ENCODE peak calls at places on chromosomes 11 and 22, in five cellular contexts. H is NT2/D1, Y is HepG2, C is H1, X is GM12878. R is an unnamed sample.

GRCh38 chr11:131422491-131422890 is 52.1 kb downstream of the NTM start:
- DNase-seq in H (no peak), Y (no peak), X (no peak), C (no peak), R (no peak)

GRCh38 chr11:35511666-35512065 is 13.8 kb downstream of the PAMR1 start:
- DNase-seq in X (no peak), C (no peak), Y (no peak), H (no peak), R (no peak)

GRCh38 chr22:36329217-36330078 is 58.3 kb downstream of the MYH9 start:
- DNase-seq in Y (peak), X (no peak), C (peak), H (peak), R (no peak)

GRCh38 chr11:66874232-66874631 is 17.4 kb downstream of the LRFN4 start:
- DNase-seq in H (no peak), X (no peak), Y (no peak), C (no peak), R (no peak)

GRCh38 chr22:41818011-41818410 is 14.9 kb upstream of the SREBF2 start:
- DNase-seq in C (no peak), X (no peak), H (no peak), Y (no peak), R (no peak)

GRCh38 chr22:22061085-22062077 is 78.8 kb upstream of the TOP3B start:
- DNase-seq in X (no peak), C (no peak), H (no peak), Y (peak), R (no peak)

GRCh38 chr11:60762851-60763691 is 6.4 kb downstream of the MS4A15 start:
- DNase-seq in X (peak), H (no peak), Y (peak), C (no peak), R (no peak)

GRCh38 chr11:11252403-11252802 is 100.6 kb downstream of the CSNK2A3 start:
- DNase-seq in X (no peak), H (no peak), C (no peak), Y (no peak), R (no peak)

GRCh38 chr11:61791737-61792309 is 576 bp downstream of the TMEM258 start:
- DNase-seq in H (peak), C (no peak), Y (peak), X (no peak), R (peak)

GRCh38 chr11:80726236-80726635 is 1285.4 kb upstream of the TENM4 start:
- DNase-seq in Y (no peak), X (no peak), H (no peak), C (no peak), R (no peak)

GRCh38 chr22:45262931-45263789 is 21.6 kb upstream of the UPK3A start:
- DNase-seq in X (peak), C (no peak), Y (no peak), H (no peak), R (no peak)

GRCh38 chr11:107271425-107271824 is 186.2 kb downstream of the CWF19L2 start:
- DNase-seq in C (no peak), Y (no peak), H (no peak), X (no peak), R (no peak)

GRCh38 chr22:46278656-46279645 is 11.1 kb downstream of the TTC38 start:
- DNase-seq in H (no peak), Y (no peak), C (no peak), X (no peak), R (no peak)

GRCh38 chr11:84855846-84856245 is 771.3 kb downstream of the DLG2 start:
- DNase-seq in X (no peak), H (no peak), C (no peak), Y (no peak), R (no peak)

GRCh38 chr11:66674964-66675602 is 2.6 kb downstream of the RBM4B start:
- DNase-seq in Y (no peak), X (no peak), H (no peak), C (no peak), R (no peak)

GRCh38 chr22:21796863-21797262 is 61.3 kb upstream of the YPEL1 start:
- DNase-seq in C (no peak), Y (no peak), X (no peak), H (no peak), R (no peak)

GRCh38 chr11:62260261-62260953 is 9.6 kb upstream of the SCGB2A2 start:
- DNase-seq in C (no peak), H (peak), Y (peak), X (no peak), R (no peak)

GRCh38 chr11:68436985-68437926 is 23.3 kb upstream of the PPP6R3 start:
- DNase-seq in X (no peak), Y (no peak), C (no peak), H (no peak), R (no peak)

GRCh38 chr11:2533642-2534115 is 88.9 kb downstream of the KCNQ1 start:
- DNase-seq in Y (peak), H (peak), X (no peak), C (peak), R (peak)

GRCh38 chr11:111770581-111771134 is 4.5 kb upstream of the PPP2R1B start:
- DNase-seq in X (no peak), C (no peak), H (no peak), Y (no peak), R (no peak)

GRCh38 chr22:29606320-29606719 is 2.9 kb downstream of the NF2 start:
- DNase-seq in X (no peak), C (no peak), Y (no peak), H (peak), R (no peak)

GRCh38 chr22:29610780-29611179 is 7.3 kb downstream of the NF2 start:
- DNase-seq in X (no peak), H (no peak), Y (no peak), C (no peak), R (no peak)

GRCh38 chr22:29605236-29605850 is 1.9 kb downstream of the NF2 start:
- DNase-seq in X (no peak), Y (no peak), C (no peak), H (no peak), R (no peak)

GRCh38 chr22:29609139-29609538 is 5.7 kb downstream of the NF2 start:
- DNase-seq in X (no peak), Y (peak), C (no peak), H (no peak), R (no peak)

DNA sequence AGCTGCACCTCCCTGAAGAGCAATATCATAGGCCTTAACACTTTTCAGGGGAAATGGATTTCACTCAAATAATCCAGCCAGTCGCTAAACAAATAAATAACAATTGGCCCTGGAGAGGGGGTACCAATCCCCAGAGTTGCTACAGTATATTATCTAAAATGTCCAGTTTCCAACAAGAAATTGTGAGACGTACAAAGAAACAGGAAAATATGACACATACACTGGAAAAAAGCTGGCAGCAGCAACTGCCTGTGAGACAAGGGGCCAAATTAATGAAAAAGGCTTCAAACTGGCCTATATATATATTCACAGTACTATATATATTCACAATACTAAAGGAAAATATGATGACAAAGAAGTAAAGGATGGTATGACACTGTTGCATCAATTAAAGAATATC is 4.0 kb downstream of the NF2 start:
- DNase-seq in C (no peak), Y (no peak), X (no peak), H (no peak), R (no peak)
- TF ChIP-seq SUZ12 in C (no peak), Y (no peak), X (no peak), H (no peak), R (no peak)

GRCh38 chr11:19704213-19704612 is 8.4 kb upstream of the NAV2 start:
- DNase-seq in H (no peak), X (no peak), Y (no peak), C (no peak), R (no peak)

GRCh38 chr11:19698493-19699292 is 13.9 kb upstream of the NAV2 start:
- DNase-seq in Y (no peak), X (no peak), H (no peak), C (no peak), R (no peak)

GRCh38 chr11:19703211-19703610 is 9.4 kb upstream of the NAV2 start:
- DNase-seq in Y (no peak), X (no peak), C (no peak), H (no peak), R (no peak)

GRCh38 chr11:19702620-19703019 is 10.0 kb upstream of the NAV2 start:
- DNase-seq in H (no peak), Y (no peak), C (no peak), X (no peak), R (no peak)

GRCh38 chr11:19701421-19701820 is 11.2 kb upstream of the NAV2 start:
- DNase-seq in X (no peak), C (no peak), H (no peak), Y (no peak), R (no peak)
- TF ChIP-seq SUZ12 in X (no peak), C (no peak), H (no peak), Y (no peak), R (no peak)

GRCh38 chr11:102724904-102725515 is at the start of gene MMP8:
- DNase-seq in X (no peak), C (no peak), Y (no peak), H (no peak), R (no peak)
- TF ChIP-seq SUZ12 in X (no peak), C (no peak), Y (no peak), H (no peak), R (no peak)

DNA sequence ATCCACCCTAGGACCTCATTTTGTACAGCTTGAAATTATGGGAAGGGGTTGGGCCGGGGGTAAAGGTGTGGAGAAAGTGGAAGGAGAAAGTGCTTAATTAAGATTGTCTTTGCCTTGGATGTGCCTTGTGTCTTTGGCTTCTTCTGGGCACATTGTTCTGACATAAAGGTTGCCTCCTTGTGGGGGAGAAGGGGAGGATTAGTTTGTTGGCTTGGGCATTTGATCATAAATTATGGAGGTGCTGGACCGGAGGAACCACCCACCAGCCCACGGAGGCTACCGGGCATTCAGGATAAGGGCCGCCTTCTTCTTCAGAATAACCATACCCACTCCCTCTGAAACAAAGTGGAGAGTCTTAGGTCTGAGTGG is 1.3 kb downstream of the PAFAH1B2 start:
- DNase-seq in C (no peak), Y (peak), H (no peak), X (no peak), R (peak)
- TF ChIP-seq SUZ12 in C (no peak), Y (no peak), H (no peak), X (no peak), R (no peak)

GRCh38 chr11:65279713-65280459 is 18.1 kb downstream of the POLA2 start:
- DNase-seq in C (no peak), H (no peak), Y (peak), X (peak), R (no peak)
- TF ChIP-seq SUZ12 in C (no peak), H (no peak), Y (no peak), X (no peak), R (no peak)

GRCh38 chr11:83069441-83070043 is 2.2 kb downstream of the RAB30 start:
- DNase-seq in X (no peak), H (no peak), Y (no peak), C (no peak), R (no peak)
- TF ChIP-seq SUZ12 in X (no peak), H (no peak), Y (no peak), C (no peak), R (no peak)

R was measured in HEK293T.